ENCODE peak calls at places on chromosomes 16 and 17, in five cellular contexts. One of them, this sample, is unnamed. For H3K4me1, the result is how much of the 10 kb centered on the place peaks cover.

GRCh38 chr16:24988593-24989338 is 26.4 kb downstream of the ARHGAP17 start:
- DNase-seq in PC-3: peak
- DNase-seq in left ventricle myocardium inferior: no peak
- DNase-seq in psoas muscle: no peak
- DNase-seq in heart left ventricle: no peak
- DNase-seq in this sample: peak

GRCh38 chr17:49076575-49077384 is 55.8 kb upstream of the B4GALNT2 start:
- DNase-seq in PC-3: peak
- DNase-seq in left ventricle myocardium inferior: no peak
- DNase-seq in psoas muscle: no peak
- DNase-seq in heart left ventricle: no peak
- DNase-seq in this sample: no peak

GRCh38 chr16:70679653-70680494 is 6.0 kb downstream of the MTSS2 start:
- DNase-seq in PC-3: no peak
- DNase-seq in left ventricle myocardium inferior: peak
- DNase-seq in psoas muscle: peak
- DNase-seq in heart left ventricle: peak
- DNase-seq in this sample: no peak

GRCh38 chr17:32490101-32490482 is 3.3 kb downstream of the CDK5R1 start:
- DNase-seq in PC-3: no peak
- DNase-seq in left ventricle myocardium inferior: no peak
- DNase-seq in psoas muscle: no peak
- DNase-seq in heart left ventricle: no peak
- DNase-seq in this sample: no peak

GRCh38 chr17:51427259-51428255 is 167.2 kb downstream of the UTP18 start:
- DNase-seq in PC-3: no peak
- DNase-seq in left ventricle myocardium inferior: no peak
- DNase-seq in psoas muscle: no peak
- DNase-seq in heart left ventricle: no peak
- DNase-seq in this sample: no peak

GRCh38 chr16:21610006-21610544 is 10.7 kb downstream of the METTL9 start:
- DNase-seq in PC-3: no peak
- DNase-seq in left ventricle myocardium inferior: no peak
- DNase-seq in psoas muscle: no peak
- DNase-seq in heart left ventricle: no peak
- DNase-seq in this sample: no peak

GRCh38 chr16:73071131-73071940 is 23.4 kb upstream of the ZFHX3 start:
- DNase-seq in PC-3: peak
- DNase-seq in left ventricle myocardium inferior: peak
- DNase-seq in psoas muscle: peak
- DNase-seq in heart left ventricle: peak
- DNase-seq in this sample: no peak

GRCh38 chr17:30113213-30113612 is 3.4 kb upstream of the NSRP1 start:
- DNase-seq in PC-3: peak
- DNase-seq in left ventricle myocardium inferior: no peak
- DNase-seq in psoas muscle: no peak
- DNase-seq in heart left ventricle: no peak
- DNase-seq in this sample: no peak

GRCh38 chr16:84714028-84714427 is 14.2 kb downstream of the USP10 start:
- DNase-seq in PC-3: no peak
- DNase-seq in left ventricle myocardium inferior: no peak
- DNase-seq in psoas muscle: no peak
- DNase-seq in heart left ventricle: no peak
- DNase-seq in this sample: no peak

GRCh38 chr17:65783845-65784334 is 222.4 kb upstream of the AXIN2 start:
- DNase-seq in PC-3: peak
- DNase-seq in left ventricle myocardium inferior: no peak
- DNase-seq in psoas muscle: no peak
- DNase-seq in heart left ventricle: no peak
- DNase-seq in this sample: no peak

GRCh38 chr16:24973771-24974461 is 41.3 kb downstream of the ARHGAP17 start:
- DNase-seq in PC-3: no peak
- DNase-seq in left ventricle myocardium inferior: no peak
- DNase-seq in psoas muscle: no peak
- DNase-seq in heart left ventricle: no peak
- DNase-seq in this sample: no peak

GRCh38 chr17:81049973-81050551 is 15.1 kb downstream of the BAIAP2 start:
- DNase-seq in PC-3: peak
- DNase-seq in left ventricle myocardium inferior: peak
- DNase-seq in psoas muscle: peak
- DNase-seq in heart left ventricle: peak
- DNase-seq in this sample: no peak

GRCh38 chr17:21132428-21132827 is 5.7 kb downstream of the DHRS7B start:
- DNase-seq in PC-3: no peak
- DNase-seq in left ventricle myocardium inferior: no peak
- DNase-seq in psoas muscle: no peak
- DNase-seq in heart left ventricle: no peak
- DNase-seq in this sample: no peak

GRCh38 chr16:4298761-4299522 is 16.9 kb upstream of the GLIS2 start:
- DNase-seq in PC-3: peak
- DNase-seq in left ventricle myocardium inferior: peak
- DNase-seq in psoas muscle: peak
- DNase-seq in heart left ventricle: peak
- DNase-seq in this sample: peak

GRCh38 chr16:80606221-80606766 is 65.5 kb downstream of the DYNLRB2 start:
- DNase-seq in PC-3: no peak
- DNase-seq in left ventricle myocardium inferior: no peak
- DNase-seq in psoas muscle: no peak
- DNase-seq in heart left ventricle: no peak
- DNase-seq in this sample: no peak

GRCh38 chr17:40122466-40122943 is 734 bp downstream of the MSL1 start:
- DNase-seq in PC-3: peak
- DNase-seq in left ventricle myocardium inferior: peak
- DNase-seq in psoas muscle: peak
- DNase-seq in heart left ventricle: peak
- DNase-seq in this sample: no peak

GRCh38 chr16:56675685-56676210 is 6.1 kb downstream of the MT1H start:
- DNase-seq in PC-3: no peak
- DNase-seq in left ventricle myocardium inferior: no peak
- DNase-seq in psoas muscle: no peak
- DNase-seq in heart left ventricle: no peak
- DNase-seq in this sample: no peak

GRCh38 chr16:56671706-56672105 is 2.1 kb downstream of the MT1H start:
- DNase-seq in PC-3: peak
- DNase-seq in left ventricle myocardium inferior: no peak
- DNase-seq in psoas muscle: no peak
- DNase-seq in heart left ventricle: no peak
- DNase-seq in this sample: no peak

GRCh38 chr16:56672761-56673536 is 3.3 kb downstream of the MT1H start:
- DNase-seq in PC-3: peak
- DNase-seq in left ventricle myocardium inferior: no peak
- DNase-seq in psoas muscle: no peak
- DNase-seq in heart left ventricle: no peak
- DNase-seq in this sample: no peak

GRCh38 chr16:56670640-56670934 is 973 bp downstream of the MT1H start:
- DNase-seq in PC-3: no peak
- DNase-seq in left ventricle myocardium inferior: no peak
- DNase-seq in psoas muscle: no peak
- DNase-seq in heart left ventricle: no peak
- DNase-seq in this sample: no peak

DNA sequence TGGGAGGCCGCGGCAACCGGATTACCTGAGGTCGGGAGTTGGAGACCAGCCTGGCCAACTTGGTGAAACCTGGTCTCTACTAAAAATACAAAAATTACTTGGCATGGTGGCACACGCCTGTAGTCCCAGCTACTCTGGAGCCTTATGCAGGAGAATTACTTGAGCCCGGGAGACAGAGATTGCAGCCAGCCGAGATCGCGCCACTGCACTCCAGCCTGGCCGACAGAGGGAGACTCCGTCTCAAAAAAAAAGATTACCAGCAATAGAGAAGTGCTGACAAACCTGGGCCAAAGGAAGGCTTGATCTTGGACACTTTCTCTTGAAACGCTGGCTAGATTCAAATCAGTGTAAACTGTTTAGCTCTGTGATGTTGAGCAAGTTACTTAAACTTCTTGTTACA is 4.3 kb downstream of the MT1H start:
- DNase-seq in PC-3: no peak
- DNase-seq in left ventricle myocardium inferior: no peak
- DNase-seq in psoas muscle: peak
- DNase-seq in heart left ventricle: no peak
- DNase-seq in this sample: peak
- TF ChIP-seq CTCF in PC-3: no peak
- TF ChIP-seq CTCF in left ventricle myocardium inferior: peak
- TF ChIP-seq CTCF in psoas muscle: peak
- TF ChIP-seq CTCF in heart left ventricle: peak
- TF ChIP-seq CTCF in this sample: peak

DNA sequence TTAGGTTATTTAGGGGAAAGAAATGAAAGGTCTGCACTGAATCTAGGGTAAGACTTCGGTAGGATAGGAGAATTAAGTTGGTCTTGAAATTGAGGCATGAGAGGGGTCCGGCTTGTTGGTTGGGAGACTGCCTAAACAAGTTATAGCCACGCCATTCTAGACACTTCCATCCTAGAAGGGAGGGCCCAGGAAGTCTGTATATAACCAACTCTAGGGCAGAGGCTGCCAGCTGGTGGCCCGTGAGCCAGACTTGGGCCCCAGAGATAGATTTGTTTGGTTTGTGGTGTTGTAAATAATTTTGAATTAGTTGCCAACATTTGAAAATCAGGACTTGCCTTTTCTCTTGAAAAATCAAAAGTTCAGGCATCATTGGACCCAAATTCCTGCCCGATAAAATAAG is 15.8 kb downstream of the SLC7A6 start:
- DNase-seq in PC-3: no peak
- DNase-seq in left ventricle myocardium inferior: no peak
- DNase-seq in psoas muscle: no peak
- DNase-seq in heart left ventricle: no peak
- DNase-seq in this sample: no peak
- H3K4me1 ChIP-seq in PC-3: under half
- H3K4me1 ChIP-seq in left ventricle myocardium inferior: half or more
- H3K4me1 ChIP-seq in psoas muscle: half or more
- H3K4me1 ChIP-seq in heart left ventricle: under half
- H3K4me1 ChIP-seq in this sample: under half

GRCh38 chr16:51242281-51242994 is 91.4 kb upstream of the SALL1 start:
- DNase-seq in PC-3: no peak
- DNase-seq in left ventricle myocardium inferior: no peak
- DNase-seq in psoas muscle: no peak
- DNase-seq in heart left ventricle: no peak
- DNase-seq in this sample: no peak

GRCh38 chr16:51245306-51245705 is 94.2 kb upstream of the SALL1 start:
- DNase-seq in PC-3: no peak
- DNase-seq in left ventricle myocardium inferior: no peak
- DNase-seq in psoas muscle: no peak
- DNase-seq in heart left ventricle: no peak
- DNase-seq in this sample: no peak

GRCh38 chr16:51243836-51244483 is 92.9 kb upstream of the SALL1 start:
- DNase-seq in PC-3: no peak
- DNase-seq in left ventricle myocardium inferior: no peak
- DNase-seq in psoas muscle: no peak
- DNase-seq in heart left ventricle: no peak
- DNase-seq in this sample: no peak

GRCh38 chr16:51248217-51248616 is 97.1 kb upstream of the SALL1 start:
- DNase-seq in PC-3: no peak
- DNase-seq in left ventricle myocardium inferior: no peak
- DNase-seq in psoas muscle: no peak
- DNase-seq in heart left ventricle: no peak
- DNase-seq in this sample: no peak
- TF ChIP-seq CTCF in PC-3: no peak
- TF ChIP-seq CTCF in left ventricle myocardium inferior: no peak
- TF ChIP-seq CTCF in psoas muscle: no peak
- TF ChIP-seq CTCF in heart left ventricle: no peak
- TF ChIP-seq CTCF in this sample: no peak

DNA sequence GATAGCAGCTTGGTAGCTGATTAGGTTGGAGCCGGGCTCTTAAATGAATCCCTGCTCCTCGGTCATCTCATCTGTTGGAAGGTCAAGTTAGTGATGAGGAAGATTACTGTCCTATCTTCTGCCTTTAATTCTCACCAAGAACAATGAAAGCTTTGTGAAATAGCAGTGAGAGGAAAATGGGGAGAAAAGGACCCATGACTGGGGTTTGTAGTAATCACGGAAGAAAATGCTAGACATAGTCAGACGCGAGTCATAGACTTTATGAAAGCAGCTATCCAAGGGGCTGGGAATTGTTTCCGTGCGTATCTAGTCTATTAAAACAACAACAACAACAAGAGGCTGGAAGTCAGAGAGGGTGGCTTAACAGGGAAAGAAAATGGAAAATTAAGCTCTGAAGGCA is 18.3 kb downstream of the PIK3R5 start:
- DNase-seq in PC-3: no peak
- DNase-seq in left ventricle myocardium inferior: no peak
- DNase-seq in psoas muscle: no peak
- DNase-seq in heart left ventricle: no peak
- DNase-seq in this sample: no peak
- H3K4me1 ChIP-seq in PC-3: under half
- H3K4me1 ChIP-seq in left ventricle myocardium inferior: under half
- H3K4me1 ChIP-seq in psoas muscle: under half
- H3K4me1 ChIP-seq in heart left ventricle: under half
- H3K4me1 ChIP-seq in this sample: under half

DNA sequence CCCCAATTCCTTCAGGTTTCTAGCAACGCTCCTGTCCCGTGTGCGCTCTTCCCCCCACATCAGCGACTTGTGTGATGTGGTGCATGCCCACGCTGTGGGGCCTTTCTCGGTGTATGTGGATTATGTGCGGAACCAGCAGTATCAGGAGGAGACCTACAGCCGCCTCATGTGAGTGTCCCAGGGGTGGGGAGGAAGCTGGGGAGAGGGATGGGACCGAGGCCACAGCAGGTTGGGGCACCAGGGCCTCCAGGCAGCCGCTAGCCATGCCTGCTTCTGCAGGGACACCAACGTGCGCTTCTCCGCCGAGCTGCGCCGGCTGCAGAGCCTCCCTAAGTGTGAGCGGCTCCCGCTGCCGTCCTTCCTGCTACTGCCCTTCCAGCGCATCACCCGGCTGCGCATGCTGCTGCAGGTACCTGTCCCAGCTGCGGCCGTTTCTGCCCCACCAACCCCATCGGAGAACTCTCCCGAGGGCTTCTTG is 5.7 kb downstream of the ARHGEF15 start:
- DNase-seq in PC-3: no peak
- DNase-seq in left ventricle myocardium inferior: no peak
- DNase-seq in psoas muscle: no peak
- DNase-seq in heart left ventricle: no peak
- DNase-seq in this sample: no peak
- TF ChIP-seq CTCF in PC-3: no peak
- TF ChIP-seq CTCF in left ventricle myocardium inferior: no peak
- TF ChIP-seq CTCF in psoas muscle: no peak
- TF ChIP-seq CTCF in heart left ventricle: no peak
- TF ChIP-seq CTCF in this sample: no peak

DNA sequence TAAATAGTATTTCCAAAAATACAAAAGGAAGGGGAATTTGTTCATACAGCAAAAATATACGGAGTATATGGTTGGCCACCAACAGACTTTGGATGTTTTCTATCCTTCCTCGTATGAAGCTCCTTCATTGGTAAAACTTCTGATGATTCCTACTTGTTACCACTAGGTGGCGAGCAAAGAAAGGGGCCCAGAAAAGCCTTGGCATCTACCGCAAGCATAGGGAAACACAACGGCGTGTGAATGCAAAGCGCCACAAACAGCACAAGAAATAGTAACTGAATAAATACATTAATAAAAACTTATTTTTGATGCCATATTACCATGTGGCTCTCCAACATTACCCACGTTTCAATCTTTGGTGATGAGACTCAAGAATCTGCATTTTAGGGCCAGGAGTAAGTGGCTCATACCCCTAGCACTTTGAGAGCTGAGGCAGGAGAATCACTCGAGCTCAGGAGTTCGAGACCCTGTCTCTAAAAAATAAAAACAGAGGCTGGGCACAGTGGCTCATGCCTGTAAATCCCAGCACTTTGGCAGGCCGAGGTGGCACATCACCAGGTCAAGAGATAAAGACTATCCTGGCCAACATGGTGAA is 34.5 kb downstream of the YWHAE start:
- DNase-seq in PC-3: peak
- DNase-seq in left ventricle myocardium inferior: no peak
- DNase-seq in psoas muscle: no peak
- DNase-seq in heart left ventricle: no peak
- DNase-seq in this sample: peak
- H3K4me1 ChIP-seq in PC-3: under half
- H3K4me1 ChIP-seq in left ventricle myocardium inferior: half or more
- H3K4me1 ChIP-seq in psoas muscle: half or more
- H3K4me1 ChIP-seq in heart left ventricle: under half
- H3K4me1 ChIP-seq in this sample: under half

This sample was measured in right atrium auricular region.